ENCODE peak calls at places on chromosomes 16 and 17, in ten cellular contexts. M, O, Z, I, C, H, V, P, W and Q are unnamed samples.

GRCh38 chr16:46932802-46933201 is 40.7 kb downstream of the DNAJA2 start:
- DNase-seq in M (no peak), O (no peak), Z (no peak), I (no peak), C (no peak), H (no peak), V (no peak), P (no peak), W (peak), Q (no peak)

GRCh38 chr16:4892356-4893102 is 44.4 kb downstream of the PPL start:
- DNase-seq in M (no peak), O (no peak), Z (no peak), I (no peak), C (no peak), H (no peak), V (no peak), P (no peak), W (peak), Q (no peak)

GRCh38 chr17:81251943-81252301 is 12.8 kb downstream of the NDUFAF8 start:
- DNase-seq in M (no peak), O (no peak), Z (no peak), I (no peak), C (no peak), H (no peak), V (no peak), P (no peak), W (no peak), Q (no peak)

GRCh38 chr17:41553176-41553575 is 18.7 kb downstream of the KRT9 start:
- DNase-seq in M (no peak), O (no peak), Z (no peak), I (no peak), C (no peak), H (no peak), V (no peak), P (no peak), W (no peak), Q (no peak)

GRCh38 chr17:3596804-3597464 is 12.3 kb downstream of the TRPV1 start:
- DNase-seq in M (no peak), O (no peak), Z (no peak), I (no peak), C (no peak), H (no peak), V (no peak), P (peak), W (no peak), Q (no peak)

GRCh38 chr17:17837966-17838962 is 1.5 kb upstream of the SREBF1 start:
- DNase-seq in M (peak), O (no peak), Z (peak), I (peak), C (no peak), H (no peak), V (no peak), P (peak), W (peak), Q (no peak)

GRCh38 chr17:67526700-67527099 is 149.6 kb downstream of the PITPNC1 start:
- DNase-seq in M (no peak), O (no peak), Z (no peak), I (no peak), C (no peak), H (no peak), V (no peak), P (no peak), W (no peak), Q (no peak)

GRCh38 chr16:62408760-62409159 is 372.5 kb upstream of the CDH8 start:
- DNase-seq in M (no peak), O (no peak), Z (no peak), I (no peak), C (no peak), H (no peak), V (no peak), P (no peak), W (no peak), Q (no peak)

GRCh38 chr17:77130521-77130920 is 10.2 kb upstream of the SEC14L1 start:
- DNase-seq in M (no peak), O (no peak), Z (no peak), I (no peak), C (no peak), H (no peak), V (no peak), P (no peak), W (no peak), Q (no peak)

GRCh38 chr17:74532115-74532514 is 840 bp upstream of the CD300LB start:
- DNase-seq in M (peak), O (no peak), Z (no peak), I (no peak), C (no peak), H (no peak), V (no peak), P (no peak), W (no peak), Q (no peak)

GRCh38 chr17:27754549-27754948 is 45.8 kb downstream of the NOS2 start:
- DNase-seq in M (no peak), O (no peak), Z (no peak), I (no peak), C (no peak), H (no peak), V (no peak), P (no peak), W (no peak), Q (no peak)

GRCh38 chr16:83348991-83349390 is 458.8 kb upstream of the HSBP1 start:
- DNase-seq in M (no peak), O (no peak), Z (no peak), I (no peak), C (no peak), H (peak), V (no peak), P (no peak), W (no peak), Q (no peak)

GRCh38 chr17:9240659-9241370 is 219.5 kb downstream of the NTN1 start:
- DNase-seq in M (peak), O (no peak), Z (peak), I (peak), C (no peak), H (no peak), V (no peak), P (peak), W (no peak), Q (peak)

GRCh38 chr16:81745704-81746558 is 33.2 kb upstream of the PLCG2 start:
- DNase-seq in M (peak), O (no peak), Z (peak), I (peak), C (peak), H (peak), V (peak), P (peak), W (peak), Q (peak)

GRCh38 chr17:50423553-50424159 is 2.4 kb upstream of the ACSF2 start:
- DNase-seq in M (no peak), O (no peak), Z (no peak), I (peak), C (no peak), H (peak), V (no peak), P (no peak), W (no peak), Q (no peak)

GRCh38 chr16:85699224-85699558 is 10.4 kb upstream of the GINS2 start:
- DNase-seq in M (no peak), O (no peak), Z (no peak), I (no peak), C (no peak), H (no peak), V (no peak), P (no peak), W (no peak), Q (no peak)

GRCh38 chr17:56994009-56994792 is 16.3 kb downstream of the SCPEP1 start:
- DNase-seq in M (no peak), O (no peak), Z (no peak), I (no peak), C (no peak), H (no peak), V (no peak), P (no peak), W (peak), Q (no peak)

GRCh38 chr17:81471804-81472456 is 40.7 kb downstream of the ACTG1 start:
- DNase-seq in M (peak), O (no peak), Z (peak), I (peak), C (no peak), H (peak), V (no peak), P (peak), W (no peak), Q (peak)

GRCh38 chr17:61208301-61209098 is 191.1 kb upstream of the TBX2 start:
- DNase-seq in M (no peak), O (no peak), Z (no peak), I (peak), C (no peak), H (no peak), V (no peak), P (no peak), W (peak), Q (no peak)

GRCh38 chr17:57002904-57003303 is 25.0 kb downstream of the SCPEP1 start:
- DNase-seq in M (no peak), O (no peak), Z (no peak), I (peak), C (no peak), H (no peak), V (no peak), P (no peak), W (no peak), Q (no peak)

GRCh38 chr16:1908081-1908633 is 10.1 kb downstream of the HS3ST6 start:
- DNase-seq in M (no peak), O (no peak), Z (no peak), I (no peak), C (no peak), H (no peak), V (no peak), P (no peak), W (no peak), Q (no peak)

GRCh38 chr17:50681260-50682200 is 26.2 kb downstream of the ANKRD40 start:
- DNase-seq in M (no peak), O (peak), Z (peak), I (peak), C (no peak), H (no peak), V (no peak), P (no peak), W (peak), Q (peak)

GRCh38 chr16:54346046-54346445 is 59.5 kb upstream of the IRX3 start:
- DNase-seq in M (no peak), O (no peak), Z (no peak), I (no peak), C (no peak), H (no peak), V (no peak), P (no peak), W (no peak), Q (no peak)

GRCh38 chr16:1708083-1708767 is 2.2 kb downstream of the MAPK8IP3 start:
- DNase-seq in M (no peak), O (no peak), Z (no peak), I (no peak), C (no peak), H (no peak), V (no peak), P (no peak), W (no peak), Q (no peak)

GRCh38 chr16:79618712-79619050 is 18.1 kb upstream of the MAF start:
- DNase-seq in M (no peak), O (no peak), Z (no peak), I (no peak), C (no peak), H (no peak), V (no peak), P (no peak), W (no peak), Q (no peak)

GRCh38 chr17:30576326-30576861 is 99.2 kb downstream of the GOSR1 start:
- DNase-seq in M (no peak), O (no peak), Z (no peak), I (no peak), C (no peak), H (no peak), V (no peak), P (no peak), W (no peak), Q (no peak)